ENCODE peak calls at places on chromosomes 3 and 15, in seven cellular contexts. F, X, D, U, O, A and S are unnamed samples.

GRCh38 chr3:32544894-32545293 is 25.8 kb downstream of the DYNC1LI1 start:
- DNase-seq in O (no peak), U (no peak), A (peak), X (no peak), F (no peak), D (no peak), S (no peak)

GRCh38 chr3:30614943-30615342 is 8.5 kb downstream of the TGFBR2 start:
- DNase-seq in D (no peak), O (no peak), F (no peak), A (no peak), X (no peak), U (no peak), S (no peak)

GRCh38 chr3:192303235-192303634 is 424.1 kb downstream of the FGF12 start:
- DNase-seq in F (no peak), O (no peak), U (peak), X (no peak), D (no peak), A (no peak), S (no peak)

GRCh38 chr15:73344051-73344450 is 24.7 kb downstream of the HCN4 start:
- DNase-seq in U (no peak), A (no peak), O (no peak), X (no peak), F (no peak), D (no peak), S (no peak)

GRCh38 chr15:71195242-71195641 is 80.0 kb downstream of the THSD4 start:
- DNase-seq in U (no peak), F (no peak), A (peak), X (peak), O (no peak), D (no peak), S (no peak)

GRCh38 chr3:194843543-194843942 is 157.9 kb downstream of the FAM43A start:
- DNase-seq in A (peak), O (no peak), X (no peak), F (no peak), D (no peak), U (no peak), S (no peak)

GRCh38 chr3:111152506-111152905 is 80.9 kb downstream of the NECTIN3 start:
- DNase-seq in F (no peak), D (no peak), X (no peak), A (peak), O (no peak), U (no peak), S (no peak)

GRCh38 chr3:72230774-72231379 is 445.9 kb upstream of the PROK2 start:
- DNase-seq in D (no peak), O (no peak), U (no peak), F (no peak), X (no peak), A (no peak), S (no peak)

GRCh38 chr3:105866656-105867653 is 1.9 kb downstream of the CBLB start:
- DNase-seq in F (no peak), U (peak), O (peak), D (no peak), A (peak), X (no peak), S (no peak)

GRCh38 chr3:184703657-184704056 is 8.2 kb downstream of the MAGEF1 start:
- DNase-seq in F (no peak), X (no peak), A (no peak), U (no peak), O (no peak), D (no peak), S (no peak)

GRCh38 chr15:58731756-58732535 is 17.6 kb downstream of the ADAM10 start:
- DNase-seq in A (peak), U (no peak), D (no peak), X (peak), O (no peak), F (peak), S (no peak)

GRCh38 chr3:186849392-186849975 is 7.0 kb downstream of the ADIPOQ start:
- DNase-seq in U (no peak), X (peak), A (peak), O (peak), D (peak), F (no peak), S (no peak)

GRCh38 chr15:70761931-70762468 is 1.4 kb downstream of the UACA start:
- DNase-seq in F (no peak), O (no peak), U (no peak), D (no peak), X (no peak), A (no peak), S (no peak)

GRCh38 chr3:107939621-107940236 is 151.1 kb downstream of the CD47 start:
- DNase-seq in D (peak), U (no peak), F (no peak), X (no peak), O (no peak), A (no peak), S (no peak)

GRCh38 chr3:129398803-129399144 is 29.7 kb downstream of the EFCAB12 start:
- DNase-seq in F (no peak), U (peak), A (no peak), X (no peak), O (no peak), D (no peak), S (no peak)

GRCh38 chr15:59918994-59919951 is 84.8 kb upstream of the FOXB1 start:
- DNase-seq in A (peak), O (peak), D (no peak), F (no peak), U (no peak), X (peak), S (no peak)

GRCh38 chr15:70327328-70328136 is 229.8 kb upstream of the TLE3 start:
- DNase-seq in D (peak), A (peak), U (no peak), F (peak), X (no peak), O (peak), S (no peak)

GRCh38 chr15:80999623-81000036 is 1.1 kb upstream of the TLNRD1 start:
- DNase-seq in D (no peak), X (no peak), U (no peak), F (no peak), O (peak), A (no peak), S (no peak)

GRCh38 chr3:44509985-44510360 is 32.5 kb upstream of the ZNF445 start:
- DNase-seq in A (peak), D (no peak), U (no peak), F (peak), O (peak), X (peak), S (no peak)

GRCh38 chr3:80283783-80284182 is 516.0 kb upstream of the ROBO1 start:
- DNase-seq in U (no peak), F (no peak), A (no peak), X (no peak), D (no peak), O (no peak), S (no peak)

GRCh38 chr15:48358229-48358641 is 27.0 kb downstream of the DUT start:
- DNase-seq in F (peak), X (no peak), A (peak), D (no peak), O (peak), U (no peak), S (no peak)
- TF ChIP-seq CTCF in F (peak), X (peak), A (peak), D (peak), O (peak), U (peak), S (peak)

DNA sequence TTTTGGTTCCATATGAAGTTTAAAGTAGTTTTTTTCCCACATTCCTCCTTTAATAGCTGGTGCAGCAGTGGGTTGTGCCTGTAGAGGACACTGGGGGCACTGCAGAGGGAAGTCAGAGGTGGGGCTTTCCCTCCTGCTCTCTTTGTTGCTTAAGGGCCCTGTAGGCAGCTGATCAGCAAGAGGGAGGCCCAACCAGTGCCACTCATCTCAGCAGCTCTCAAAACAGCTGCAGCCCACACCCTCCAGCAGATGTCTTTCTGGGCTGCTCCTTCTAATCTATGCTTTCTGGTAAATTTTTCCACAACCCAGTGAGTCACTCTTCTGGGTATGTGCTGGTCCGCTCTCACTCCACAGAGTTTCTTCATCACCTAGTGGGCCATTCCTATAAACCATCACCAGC is 263.8 kb downstream of the FEZF2 start:
- DNase-seq in X (no peak), D (no peak), F (peak), U (no peak), A (peak), O (no peak), S (no peak)
- TF ChIP-seq CTCF in X (no peak), D (no peak), F (peak), U (no peak), A (peak), O (no peak), S (no peak)

GRCh38 chr3:124529826-124530571 is 200.3 kb upstream of the UMPS start:
- DNase-seq in O (no peak), A (no peak), F (no peak), U (no peak), D (no peak), X (no peak), S (no peak)

GRCh38 chr3:124530916-124531315 is 199.3 kb upstream of the UMPS start:
- DNase-seq in O (no peak), D (no peak), U (no peak), A (no peak), X (no peak), F (no peak), S (no peak)

GRCh38 chr3:124522226-124522625 is 208.0 kb upstream of the UMPS start:
- DNase-seq in O (no peak), X (no peak), D (no peak), A (no peak), F (no peak), U (no peak), S (no peak)

GRCh38 chr3:124532071-124532470 is 198.2 kb upstream of the UMPS start:
- DNase-seq in O (no peak), U (no peak), F (no peak), D (no peak), X (no peak), A (no peak), S (no peak)

GRCh38 chr3:124526601-124527000 is 203.7 kb upstream of the UMPS start:
- DNase-seq in D (no peak), X (no peak), U (no peak), O (no peak), F (no peak), A (no peak), S (no peak)
- TF ChIP-seq CTCF in D (no peak), X (no peak), U (peak), O (no peak), F (no peak), A (peak), S (peak)

GRCh38 chr3:15948403-15948802 is 150.6 kb upstream of the ANKRD28 start:
- DNase-seq in F (no peak), A (no peak), D (no peak), X (no peak), O (no peak), U (no peak), S (no peak)

GRCh38 chr3:15955968-15956367 is 158.2 kb upstream of the ANKRD28 start:
- DNase-seq in O (no peak), F (no peak), D (no peak), X (no peak), A (peak), U (no peak), S (no peak)

GRCh38 chr3:15958692-15959433 is 161.1 kb upstream of the ANKRD28 start:
- DNase-seq in O (no peak), D (no peak), F (no peak), U (no peak), X (no peak), A (no peak), S (no peak)

GRCh38 chr3:15952543-15953175 is 154.9 kb upstream of the ANKRD28 start:
- DNase-seq in D (no peak), F (no peak), U (no peak), A (no peak), X (no peak), O (no peak), S (no peak)

DNA sequence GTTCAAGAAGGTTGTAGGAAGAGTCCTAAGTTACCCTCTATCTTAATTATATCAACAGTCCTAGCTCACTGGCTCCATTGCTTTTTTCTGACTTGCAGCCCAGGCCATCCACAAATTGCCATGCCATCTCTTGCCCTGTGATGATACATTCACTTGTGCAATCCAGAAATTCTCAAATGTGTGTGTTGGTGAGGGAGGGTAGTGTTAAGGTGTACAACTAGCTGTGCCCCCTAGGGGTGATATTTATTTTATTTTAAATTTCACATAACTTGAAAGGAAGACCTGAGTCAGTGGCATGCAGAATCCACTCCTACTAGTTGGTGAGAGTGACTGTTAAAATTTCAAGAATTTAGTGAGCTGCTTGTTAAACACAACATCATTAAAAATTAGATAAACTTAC is 156.1 kb upstream of the ANKRD28 start:
- DNase-seq in X (no peak), F (no peak), D (no peak), U (no peak), O (peak), A (no peak), S (no peak)
- TF ChIP-seq CTCF in X (peak), F (no peak), D (no peak), U (peak), O (no peak), A (no peak), S (peak)

GRCh38 chr3:197525706-197526105 is 30.1 kb downstream of the BDH1 start:
- DNase-seq in U (no peak), O (no peak), D (no peak), F (no peak), X (no peak), A (peak), S (no peak)
- TF ChIP-seq CTCF in U (no peak), O (no peak), D (no peak), F (peak), X (peak), A (peak), S (no peak)

GRCh38 chr3:119035014-119035346 is 334 bp upstream of the IGSF11 start:
- DNase-seq in A (peak), O (no peak), D (no peak), X (no peak), U (no peak), F (no peak), S (no peak)

GRCh38 chr3:119033393-119034255 is 1.0 kb downstream of the IGSF11 start:
- DNase-seq in D (no peak), F (no peak), O (no peak), A (no peak), U (no peak), X (no peak), S (no peak)

GRCh38 chr3:119034256-119035013 is at the start of gene IGSF11:
- DNase-seq in O (peak), F (no peak), A (peak), X (peak), U (peak), D (no peak), S (peak)
- TF ChIP-seq CTCF in O (peak), F (peak), A (no peak), X (peak), U (peak), D (peak), S (peak)